ENCODE peak calls at places on chromosomes 5 and 9, in six cellular contexts. U is HEK293T, B is spleen, T is suprapubic skin, O is NCI-H1105, E is stomach. W is an unnamed sample.

GRCh38 chr5:176879663-176880392 is 19.3 kb downstream of the HK3 start:
- DNase-seq in U (no peak), B (no peak), T (no peak), O (no peak), E (no peak), W (no peak)

GRCh38 chr9:32117291-32117690 is 267.2 kb upstream of the ACO1 start:
- DNase-seq in U (no peak), B (no peak), T (no peak), O (no peak), E (no peak), W (no peak)

GRCh38 chr9:17216011-17216410 is 81.2 kb downstream of the CNTLN start:
- DNase-seq in U (no peak), B (no peak), T (no peak), O (no peak), E (no peak), W (no peak)

GRCh38 chr9:36316629-36317317 is 58.5 kb upstream of the GNE start:
- DNase-seq in U (no peak), B (no peak), T (no peak), O (no peak), E (peak; percentile 39), W (no peak)

GRCh38 chr5:16759147-16759800 is 142.5 kb upstream of the RETREG1 start:
- DNase-seq in U (no peak), B (no peak), T (no peak), O (no peak), E (peak; percentile 70), W (no peak)

GRCh38 chr5:865771-866170 is 15.0 kb upstream of the ZDHHC11 start:
- DNase-seq in U (no peak), B (no peak), T (no peak), O (no peak), E (no peak), W (no peak)

GRCh38 chr9:35577486-35577885 is 27.6 kb upstream of the TESK1 start:
- DNase-seq in U (no peak), B (no peak), T (no peak), O (no peak), E (no peak), W (no peak)

GRCh38 chr9:83060557-83060956 is 2.4 kb downstream of the RASEF start:
- DNase-seq in U (no peak), B (no peak), T (no peak), O (peak; percentile 72), E (peak; percentile 58), W (no peak)

GRCh38 chr5:137072376-137073174 is 426.6 kb downstream of the SPOCK1 start:
- DNase-seq in U (no peak), B (no peak), T (no peak), O (no peak), E (no peak), W (no peak)

GRCh38 chr5:117881426-117882230 is 1106.7 kb downstream of the DTWD2 start:
- DNase-seq in U (no peak), B (no peak), T (no peak), O (no peak), E (no peak), W (no peak)

GRCh38 chr9:110936252-110936651 is 102.0 kb downstream of the LPAR1 start:
- DNase-seq in U (no peak), B (no peak), T (no peak), O (no peak), E (no peak), W (no peak)

GRCh38 chr9:127194881-127195713 is 69.5 kb upstream of the GARNL3 start:
- DNase-seq in U (no peak), B (peak; percentile 56), T (no peak), O (no peak), E (no peak), W (no peak)

GRCh38 chr5:173829826-173830225 is 58.3 kb upstream of the CPEB4 start:
- DNase-seq in U (no peak), B (no peak), T (no peak), O (no peak), E (no peak), W (no peak)

GRCh38 chr9:34253460-34253837 is 74.6 kb downstream of the UBAP1 start:
- DNase-seq in U (no peak), B (no peak), T (no peak), O (no peak), E (no peak), W (no peak)

GRCh38 chr9:94761506-94761905 is 35.0 kb downstream of the AOPEP start:
- DNase-seq in U (no peak), B (no peak), T (no peak), O (no peak), E (no peak), W (no peak)

GRCh38 chr9:89576404-89576824 is 28.4 kb upstream of the GADD45G start:
- DNase-seq in U (no peak), B (no peak), T (no peak), O (no peak), E (no peak), W (no peak)

GRCh38 chr5:80246995-80247729 is 8.7 kb downstream of the SERINC5 start:
- DNase-seq in U (peak; percentile 31), B (no peak), T (no peak), O (no peak), E (peak; percentile 62), W (peak; percentile 57)

GRCh38 chr5:74028406-74028805 is 402.4 kb downstream of the ARHGEF28 start:
- DNase-seq in U (no peak), B (no peak), T (no peak), O (no peak), E (no peak), W (no peak)

GRCh38 chr9:127634698-127635097 is 22.6 kb downstream of the STXBP1 start:
- DNase-seq in U (no peak), B (no peak), T (no peak), O (no peak), E (no peak), W (no peak)

GRCh38 chr9:95874989-95875304 is 544 bp upstream of the ERCC6L2 start:
- DNase-seq in U (peak; percentile 27), B (peak; percentile 91), T (no peak), O (no peak), E (peak; percentile 44), W (peak; percentile 27)

GRCh38 chr9:113223963-113224362 is 2.6 kb downstream of the SLC31A1 start:
- DNase-seq in U (no peak), B (no peak), T (no peak), O (no peak), E (no peak), W (no peak)

GRCh38 chr5:132489871-132490483 is 596 bp downstream of the IRF1 start:
- DNase-seq in U (peak; percentile 54), B (peak; percentile 95), T (no peak), O (no peak), E (peak; percentile 69), W (no peak)

GRCh38 chr5:5340206-5340729 is 82.2 kb upstream of the ICE1 start:
- DNase-seq in U (peak; percentile 37), B (no peak), T (peak; percentile 87), O (no peak), E (peak; percentile 28), W (peak; percentile 99)

GRCh38 chr9:121567142-121568100 is 67.8 kb upstream of the GGTA1 start:
- DNase-seq in U (no peak), B (no peak), T (no peak), O (no peak), E (no peak), W (peak; percentile 91)

GRCh38 chr5:115190388-115190787 is 20.7 kb upstream of the TRIM36 start:
- DNase-seq in U (no peak), B (no peak), T (no peak), O (no peak), E (no peak), W (no peak)

GRCh38 chr5:157778121-157778805 is 34.8 kb downstream of the LSM11 start:
- DNase-seq in U (no peak), B (no peak), T (no peak), O (peak; percentile 69), E (peak; percentile 54), W (peak; percentile 32)

GRCh38 chr5:92687793-92688467 is 893.1 kb downstream of the NR2F1-AS1 start:
- DNase-seq in U (peak; percentile 46), B (no peak), T (no peak), O (no peak), E (no peak), W (peak; percentile 36)

GRCh38 chr5:39093351-39093749 is 19.2 kb upstream of the RICTOR start:
- DNase-seq in U (no peak), B (no peak), T (no peak), O (no peak), E (no peak), W (no peak)

GRCh38 chr9:92275541-92275940 is 18.0 kb downstream of the IARS1 start:
- DNase-seq in U (no peak), B (no peak), T (no peak), O (no peak), E (no peak), W (no peak)

GRCh38 chr5:96254980-96255681 is 177.9 kb downstream of the PCSK1 start:
- DNase-seq in U (no peak), B (no peak), T (no peak), O (no peak), E (peak; percentile 31), W (no peak)

GRCh38 chr9:71072587-71072986 is 48.8 kb downstream of the TRPM3 start:
- DNase-seq in U (no peak), B (no peak), T (no peak), O (no peak), E (no peak), W (no peak)

W was measured in SK-N-DZ.